ENCODE peak calls at places on chromosome 11, in four cellular contexts. B is pulmonary artery endothelial cell, Y is hippocampal formation, U is HCT116. J is an unnamed sample.

GRCh38 chr11:119472186-119472855 is 49.3 kb upstream of the THY1 start:
- DNase-seq in B (no peak), U (no peak), Y (no peak), J (no peak)

GRCh38 chr11:19508166-19508565 is 204.5 kb upstream of the NAV2 start:
- DNase-seq in Y (no peak), U (no peak), B (no peak), J (no peak)

GRCh38 chr11:118434553-118435232 is 1.6 kb upstream of the KMT2A start:
- DNase-seq in B (no peak), U (no peak), Y (no peak), J (peak; percentile 54)

GRCh38 chr11:113477321-113477720 is 2.1 kb upstream of the DRD2 start:
- DNase-seq in Y (no peak), U (no peak), B (no peak), J (no peak)

GRCh38 chr11:30741039-30741550 is 154.9 kb upstream of the MPPED2 start:
- DNase-seq in B (no peak), U (no peak), Y (no peak), J (no peak)

GRCh38 chr11:93407777-93408401 is 77.3 kb downstream of the DEUP1 start:
- DNase-seq in B (no peak), Y (no peak), U (no peak), J (no peak)

GRCh38 chr11:77125695-77126094 is 2.4 kb upstream of the MYO7A start:
- DNase-seq in Y (no peak), U (no peak), B (no peak), J (no peak)

GRCh38 chr11:65434057-65434666 is 11.6 kb downstream of the NEAT1 start:
- DNase-seq in U (no peak), Y (no peak), B (no peak), J (no peak)

GRCh38 chr11:22454461-22454860 is 116.3 kb downstream of the SLC17A6 start:
- DNase-seq in B (no peak), Y (no peak), U (no peak), J (no peak)

GRCh38 chr11:86934263-86934932 is 20.8 kb downstream of the FZD4 start:
- DNase-seq in U (no peak), Y (no peak), B (no peak), J (no peak)

GRCh38 chr11:110123003-110123402 is 29.8 kb downstream of the ZC3H12C start:
- DNase-seq in U (no peak), B (no peak), Y (no peak), J (no peak)

GRCh38 chr11:63882555-63883242 is 34.3 kb downstream of the RCOR2 start:
- DNase-seq in B (no peak), Y (no peak), U (no peak), J (peak; percentile 78)

GRCh38 chr11:84157639-84158038 is 871.5 kb upstream of the CCDC90B start:
- DNase-seq in U (no peak), Y (no peak), B (no peak), J (no peak)

GRCh38 chr11:128772814-128773213 is 78.9 kb downstream of the FLI1 start:
- DNase-seq in U (no peak), Y (no peak), B (no peak), J (peak; percentile 64)

GRCh38 chr11:69155302-69156198 is at the start of gene SMIM38:
- DNase-seq in U (no peak), Y (no peak), B (no peak), J (no peak)

GRCh38 chr11:72683782-72684200 is 9.6 kb upstream of the PDE2A start:
- DNase-seq in B (no peak), U (no peak), Y (no peak), J (peak; percentile 57)

GRCh38 chr11:43545610-43546009 is 134.9 kb upstream of the HSD17B12 start:
- DNase-seq in U (no peak), Y (no peak), B (no peak), J (no peak)

GRCh38 chr11:19258651-19259230 is 18.0 kb upstream of the E2F8 start:
- DNase-seq in Y (no peak), B (no peak), U (no peak), J (no peak)

GRCh38 chr11:9046376-9046775 is 42.6 kb upstream of the NRIP3 start:
- DNase-seq in U (no peak), B (no peak), Y (no peak), J (no peak)

GRCh38 chr11:107430525-107430924 is 27.1 kb downstream of the CWF19L2 start:
- DNase-seq in B (no peak), U (no peak), Y (no peak), J (no peak)

GRCh38 chr11:120385110-120385509 is 48.9 kb downstream of the ARHGEF12 start:
- DNase-seq in B (no peak), Y (peak; percentile 31), U (no peak), J (no peak)

GRCh38 chr11:1870721-1871466 is 18.0 kb downstream of the LSP1 start:
- DNase-seq in Y (no peak), B (no peak), U (no peak), J (peak; percentile 58)

GRCh38 chr11:61041755-61042518 is 60.4 kb upstream of the CD5 start:
- DNase-seq in Y (no peak), B (no peak), U (no peak), J (peak; percentile 74)

GRCh38 chr11:107562647-107563208 is 2.8 kb downstream of the ALKBH8 start:
- DNase-seq in Y (no peak), U (peak; percentile 93), B (peak; percentile 40), J (no peak)

GRCh38 chr11:9660886-9661285 is 3.0 kb upstream of the SWAP70 start:
- DNase-seq in U (no peak), B (no peak), Y (no peak), J (no peak)

GRCh38 chr11:34239465-34240149 is 118.2 kb downstream of the ABTB2 start:
- DNase-seq in Y (no peak), B (no peak), U (no peak), J (no peak)

GRCh38 chr11:11039249-11039965 is 181.6 kb upstream of the ZBED5 start:
- DNase-seq in U (no peak), Y (no peak), B (no peak), J (no peak)

GRCh38 chr11:77884186-77884828 is 63.4 kb downstream of the AAMDC start:
- DNase-seq in U (no peak), Y (no peak), B (no peak), J (no peak)

GRCh38 chr11:34869425-34869824 is 46.8 kb downstream of the APIP start:
- DNase-seq in Y (no peak), U (no peak), B (no peak), J (no peak)

GRCh38 chr11:6737872-6738466 is 33.8 kb downstream of the OR2AG2 start:
- DNase-seq in B (no peak), Y (peak; percentile 0), U (peak; percentile 43), J (peak; percentile 53)

GRCh38 chr11:109894242-109894641 is 198.9 kb upstream of the ZC3H12C start:
- DNase-seq in U (no peak), B (no peak), Y (no peak), J (no peak)

GRCh38 chr11:36295926-36296325 is at the start of gene PRR5L:
- DNase-seq in Y (peak; percentile 91), B (no peak), U (no peak), J (no peak)

GRCh38 chr11:67449116-67449844 is 3.2 kb downstream of the GPR152 start:
- DNase-seq in U (no peak), Y (no peak), B (no peak), J (no peak)

GRCh38 chr11:132941024-132941646 is 591.2 kb downstream of the OPCML start:
- DNase-seq in U (no peak), Y (peak; percentile 75), B (no peak), J (no peak)

GRCh38 chr11:74746868-74747267 is 1.8 kb upstream of the RNF169 start:
- DNase-seq in B (no peak), Y (no peak), U (no peak), J (no peak)

GRCh38 chr11:13120691-13121090 is 111.6 kb downstream of the RASSF10 start:
- DNase-seq in U (no peak), Y (no peak), B (no peak), J (no peak)